ENCODE peak calls at places on chromosomes 12 and 14, in six cellular contexts. T is GM23338, V is WTC11, W is GM12878, K is HepG2, Z is K562. J is an unnamed sample.

GRCh38 chr12:52633383-52633782 is 15.0 kb upstream of the KRT73 start:
- DNase-seq in W (no peak), T (no peak), K (no peak), V (no peak), Z (no peak), J (no peak)

GRCh38 chr14:93011650-93012317 is 88.8 kb downstream of the CHGA start:
- DNase-seq in Z (no peak), K (no peak), W (no peak), V (no peak), T (no peak), J (no peak)

GRCh38 chr14:74658535-74659130 is 46.6 kb upstream of the LTBP2 start:
- DNase-seq in V (no peak), K (no peak), T (no peak), Z (no peak), W (no peak), J (no peak)

GRCh38 chr14:104392396-104393198 is 187.0 kb upstream of the C14orf180 start:
- DNase-seq in W (no peak), Z (no peak), T (no peak), V (no peak), K (no peak), J (no peak)

GRCh38 chr14:60653709-60654161 is 4.5 kb upstream of the SIX1 start:
- DNase-seq in Z (no peak), W (no peak), K (no peak), V (no peak), T (peak), J (peak)

GRCh38 chr14:28468191-28469151 is 298.1 kb upstream of the FOXG1 start:
- DNase-seq in K (no peak), W (no peak), T (peak), V (no peak), Z (no peak), J (no peak)

GRCh38 chr12:50926415-50926814 is 25.9 kb upstream of the HIGD1C start:
- DNase-seq in Z (no peak), V (no peak), W (no peak), T (no peak), K (no peak), J (no peak)

GRCh38 chr14:98458702-98459101 is 813.3 kb downstream of the BCL11B start:
- DNase-seq in V (no peak), T (no peak), W (no peak), Z (no peak), K (no peak), J (no peak)

GRCh38 chr14:34461334-34462131 is 507 bp downstream of the SPTSSA start:
- DNase-seq in V (peak), T (peak), W (no peak), Z (peak), K (peak), J (no peak)

GRCh38 chr14:96135285-96135684 is 69.4 kb upstream of the BDKRB2 start:
- DNase-seq in W (no peak), Z (no peak), V (no peak), T (no peak), K (no peak), J (no peak)

GRCh38 chr14:104941508-104942365 is 17.1 kb downstream of the PLD4 start:
- DNase-seq in V (no peak), W (no peak), T (no peak), Z (no peak), K (no peak), J (no peak)

GRCh38 chr12:56719056-56719455 is 6.0 kb downstream of the NACA start:
- DNase-seq in T (no peak), Z (no peak), K (no peak), W (no peak), V (no peak), J (no peak)

GRCh38 chr14:33229269-33229924 is 290.7 kb downstream of the NPAS3 start:
- DNase-seq in K (no peak), T (no peak), W (no peak), V (no peak), Z (no peak), J (no peak)

GRCh38 chr12:14207946-14208612 is 157.4 kb upstream of the ATF7IP start:
- DNase-seq in Z (no peak), W (no peak), T (peak), V (no peak), K (peak), J (no peak)

GRCh38 chr12:67155863-67156262 is 113.3 kb upstream of the CAND1 start:
- DNase-seq in V (no peak), T (no peak), W (no peak), Z (no peak), K (no peak), J (no peak)

GRCh38 chr14:64196668-64197411 is 97.3 kb downstream of the ESR2 start:
- DNase-seq in V (peak), W (no peak), K (no peak), T (peak), Z (no peak), J (no peak)
- TF ChIP-seq CREB1 in V (no peak), W (no peak), K (no peak), T (no peak), Z (no peak), J (peak)

DNA sequence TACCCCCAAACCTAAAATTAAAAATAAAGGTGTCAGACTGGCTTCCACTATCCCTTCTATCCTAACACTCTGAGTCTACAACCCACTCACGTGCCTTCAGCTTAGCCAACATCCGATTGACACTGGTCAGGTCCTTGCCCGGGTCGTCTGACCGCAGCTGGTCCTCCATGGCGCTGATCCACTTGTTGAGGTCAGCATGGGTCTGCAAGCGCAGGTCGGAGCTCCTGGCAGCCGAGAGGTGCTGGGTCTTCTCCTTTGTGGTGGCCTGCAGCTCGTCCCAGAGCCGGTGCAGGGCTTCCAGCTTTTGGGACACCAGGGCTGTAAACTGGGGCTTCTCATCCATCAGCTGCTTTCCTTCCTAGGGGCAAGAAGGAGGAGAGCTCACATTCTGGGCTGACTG is 78.0 kb downstream of the PLEKHG3 start:
- DNase-seq in V (no peak), Z (no peak), W (no peak), T (no peak), K (no peak), J (no peak)
- TF ChIP-seq CREB1 in V (no peak), Z (no peak), W (no peak), T (no peak), K (no peak), J (no peak)

DNA sequence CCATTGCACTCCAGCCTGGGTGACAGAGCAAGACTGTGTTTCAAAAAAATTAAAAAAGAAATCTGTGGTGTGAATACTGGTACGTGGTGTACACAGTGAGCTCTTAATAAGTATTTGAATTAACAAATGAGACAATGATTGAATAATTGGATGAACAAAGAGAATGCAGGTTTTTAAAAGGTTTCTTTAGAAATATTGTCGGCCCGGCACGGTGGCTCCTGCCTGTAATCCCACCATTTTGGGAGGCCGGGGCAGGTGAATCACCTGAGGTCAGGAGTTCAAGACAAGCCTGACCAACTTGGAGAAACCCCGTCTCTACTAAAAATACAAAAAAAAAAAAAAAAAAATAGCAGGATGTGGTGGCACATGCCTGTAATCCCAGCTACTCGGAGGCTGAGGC is 6.6 kb downstream of the HIF1A start:
- DNase-seq in T (no peak), Z (no peak), K (no peak), V (no peak), W (no peak), J (no peak)
- TF ChIP-seq CREB1 in T (no peak), Z (no peak), K (no peak), V (no peak), W (no peak), J (no peak)

GRCh38 chr12:110741795-110742717 is 635 bp downstream of the PPP1CC start:
- DNase-seq in V (peak), W (no peak), Z (peak), K (no peak), T (peak), J (no peak)
- TF ChIP-seq CREB1 in V (no peak), W (no peak), Z (no peak), K (no peak), T (no peak), J (no peak)

GRCh38 chr12:94889512-94890210 is 113.8 kb downstream of the NDUFA12 start:
- DNase-seq in W (no peak), Z (no peak), V (no peak), T (no peak), K (no peak), J (no peak)
- TF ChIP-seq CREB1 in W (no peak), Z (no peak), V (no peak), T (no peak), K (no peak), J (no peak)

DNA sequence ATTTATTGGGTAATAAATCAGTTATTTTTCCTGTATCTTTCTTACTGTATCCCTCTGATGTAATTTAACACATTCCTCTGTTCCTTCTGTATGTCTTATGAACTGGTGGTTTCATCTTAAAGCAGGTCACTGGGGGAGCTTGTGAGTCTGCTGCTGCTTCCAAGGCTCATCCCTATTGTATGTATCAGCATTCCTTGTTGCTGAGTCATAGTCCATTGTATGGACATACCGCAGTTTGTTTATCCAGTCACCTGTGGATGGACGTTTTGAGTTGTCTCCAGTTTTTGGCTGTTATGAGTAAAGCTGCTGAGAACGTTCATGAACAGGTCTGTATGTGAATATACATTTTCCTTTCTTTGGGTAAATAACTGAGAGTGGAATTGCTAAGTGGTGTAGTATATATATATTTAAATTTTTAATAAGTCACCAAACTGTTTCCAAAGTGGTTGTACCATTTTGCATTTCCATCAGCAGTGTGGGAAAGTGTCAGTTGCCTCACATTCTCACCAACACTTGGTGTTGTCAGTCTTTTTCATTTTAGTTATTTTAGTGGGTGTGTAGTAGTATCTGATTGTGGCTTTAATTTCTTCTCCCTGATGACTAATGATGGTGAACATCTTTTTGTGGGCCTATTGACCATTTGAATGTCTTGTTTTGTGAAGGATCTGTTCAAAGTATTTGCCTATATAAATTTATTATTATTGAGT is 82.7 kb downstream of the BEGAIN start:
- DNase-seq in W (no peak), V (no peak), Z (no peak), K (peak), T (peak), J (no peak)
- TF ChIP-seq CREB1 in W (no peak), V (no peak), Z (no peak), K (no peak), T (no peak), J (no peak)

DNA sequence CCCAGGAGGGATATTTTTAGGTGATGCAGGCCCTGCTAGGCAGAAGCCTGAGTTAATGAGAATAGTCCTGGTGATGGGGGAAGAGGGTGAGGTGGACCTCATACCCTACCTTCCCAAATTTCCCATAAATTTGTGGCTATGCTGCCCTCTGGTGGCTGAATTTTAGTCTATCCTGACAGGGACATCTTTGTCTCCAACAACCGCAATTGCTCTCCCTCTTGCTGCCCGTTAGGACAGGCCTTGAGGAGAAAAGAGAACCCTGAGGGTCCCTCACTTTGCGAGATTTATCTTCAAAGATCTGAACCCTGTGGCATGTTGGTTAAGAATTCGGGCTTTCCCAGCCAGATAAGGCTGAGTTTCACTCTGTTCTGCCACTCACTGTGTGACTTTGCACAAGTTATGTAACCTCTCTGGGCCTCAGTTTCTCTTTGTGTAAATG is 9.8 kb upstream of the ZNF385A start:
- DNase-seq in V (peak), W (no peak), K (peak), T (peak), Z (peak), J (no peak)
- TF ChIP-seq CREB1 in V (no peak), W (no peak), K (no peak), T (no peak), Z (no peak), J (no peak)